ENCODE peak calls at places on chromosomes 12 and 14, in five cellular contexts. H is IMR-90, P is GM23338, E is A549, T is HFF-Myc. U is an unnamed sample.

GRCh38 chr12:47267571-47267970 is 187.8 kb upstream of the AMIGO2 start:
- DNase-seq in H (peak), P (no peak), E (no peak), T (no peak), U (no peak)

GRCh38 chr14:20413785-20414117 is 450 bp upstream of the TEP1 start:
- DNase-seq in H (no peak), P (peak), E (no peak), T (no peak), U (no peak)

GRCh38 chr14:98077176-98077575 is 1194.8 kb downstream of the BCL11B start:
- DNase-seq in H (no peak), P (no peak), E (no peak), T (no peak), U (no peak)

GRCh38 chr14:31420013-31420318 is 384 bp downstream of the HEATR5A start:
- DNase-seq in H (no peak), P (peak), E (peak), T (no peak), U (peak)

GRCh38 chr12:53067993-53068770 is 11.0 kb downstream of the SPRYD3 start:
- DNase-seq in H (no peak), P (no peak), E (no peak), T (no peak), U (no peak)

GRCh38 chr12:27937768-27938167 is 34.8 kb downstream of the PTHLH start:
- DNase-seq in H (no peak), P (no peak), E (no peak), T (no peak), U (no peak)

GRCh38 chr14:65639216-65639615 is 226.7 kb downstream of the FUT8 start:
- DNase-seq in H (peak), P (no peak), E (peak), T (no peak), U (no peak)

GRCh38 chr12:93078092-93078491 is 149.0 kb upstream of the EEA1 start:
- DNase-seq in H (no peak), P (no peak), E (no peak), T (no peak), U (no peak)

GRCh38 chr12:127162902-127163301 is 1104.1 kb upstream of the TMEM132C start:
- DNase-seq in H (peak), P (no peak), E (peak), T (peak), U (no peak)

GRCh38 chr12:49502590-49502989 is 36.2 kb upstream of the KCNH3 start:
- DNase-seq in H (peak), P (no peak), E (no peak), T (no peak), U (no peak)

GRCh38 chr14:68791078-68791983 is 1.5 kb downstream of the ZFP36L1 start:
- DNase-seq in H (no peak), P (peak), E (peak), T (no peak), U (no peak)

GRCh38 chr14:89129570-89129969 is 287.5 kb downstream of the FOXN3 start:
- DNase-seq in H (no peak), P (no peak), E (no peak), T (no peak), U (no peak)

GRCh38 chr12:109389146-109389545 is 41.4 kb downstream of the MYO1H start:
- DNase-seq in H (no peak), P (peak), E (peak), T (no peak), U (no peak)

GRCh38 chr14:47332099-47332498 is 343.3 kb downstream of the MDGA2 start:
- DNase-seq in H (no peak), P (no peak), E (no peak), T (no peak), U (no peak)

GRCh38 chr14:70697681-70698080 is 56.0 kb downstream of the TTC9 start:
- DNase-seq in H (no peak), P (no peak), E (peak), T (no peak), U (no peak)

GRCh38 chr12:83753882-83754281 is 1067.2 kb downstream of the TMTC2 start:
- DNase-seq in H (no peak), P (no peak), E (no peak), T (no peak), U (no peak)

GRCh38 chr14:96103560-96104460 is 64.6 kb downstream of the C14orf132 start:
- DNase-seq in H (no peak), P (no peak), E (no peak), T (no peak), U (no peak)

GRCh38 chr14:68145036-68145435 is 325.5 kb downstream of the RAD51B start:
- DNase-seq in H (no peak), P (no peak), E (peak), T (peak), U (no peak)

GRCh38 chr12:59928416-59928815 is 332.6 kb downstream of the SLC16A7 start:
- DNase-seq in H (peak), P (no peak), E (no peak), T (peak), U (no peak)

GRCh38 chr14:92635896-92636295 is 112.5 kb downstream of the LGMN start:
- DNase-seq in H (no peak), P (no peak), E (no peak), T (no peak), U (no peak)

GRCh38 chr14:105881021-105881930 is 354.9 kb downstream of the TMEM121 start:
- DNase-seq in H (no peak), P (no peak), E (no peak), T (no peak), U (no peak)

GRCh38 chr12:25155031-25155576 is 39.9 kb downstream of the DNAI7 start:
- DNase-seq in H (peak), P (peak), E (peak), T (peak), U (no peak)
- TF ChIP-seq CTCF in H (peak), P (peak), E (peak), T (peak), U (peak)

DNA sequence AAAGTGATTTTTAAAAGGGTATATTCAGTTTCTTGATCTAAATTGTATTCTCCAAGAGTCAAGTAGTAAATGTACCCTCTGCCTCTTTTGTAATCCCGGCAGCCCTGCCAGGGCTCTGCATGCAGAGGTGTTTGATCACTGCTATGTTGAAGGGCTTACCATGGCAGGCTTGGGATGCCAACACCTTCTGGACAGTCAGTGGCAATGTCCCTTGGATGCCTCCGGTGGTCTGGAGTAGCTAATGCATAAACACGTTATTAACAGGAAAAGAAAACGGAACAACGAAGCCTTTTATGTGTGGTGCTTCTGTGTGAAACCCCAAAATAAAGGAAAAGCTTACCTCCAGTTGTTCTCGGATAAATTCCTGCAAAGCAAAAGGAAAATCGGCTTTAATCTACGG is 19.9 kb downstream of the EIF2B2 start:
- DNase-seq in H (no peak), P (peak), E (peak), T (no peak), U (peak)
- TF ChIP-seq CTCF in H (peak), P (peak), E (peak), T (peak), U (peak)

DNA sequence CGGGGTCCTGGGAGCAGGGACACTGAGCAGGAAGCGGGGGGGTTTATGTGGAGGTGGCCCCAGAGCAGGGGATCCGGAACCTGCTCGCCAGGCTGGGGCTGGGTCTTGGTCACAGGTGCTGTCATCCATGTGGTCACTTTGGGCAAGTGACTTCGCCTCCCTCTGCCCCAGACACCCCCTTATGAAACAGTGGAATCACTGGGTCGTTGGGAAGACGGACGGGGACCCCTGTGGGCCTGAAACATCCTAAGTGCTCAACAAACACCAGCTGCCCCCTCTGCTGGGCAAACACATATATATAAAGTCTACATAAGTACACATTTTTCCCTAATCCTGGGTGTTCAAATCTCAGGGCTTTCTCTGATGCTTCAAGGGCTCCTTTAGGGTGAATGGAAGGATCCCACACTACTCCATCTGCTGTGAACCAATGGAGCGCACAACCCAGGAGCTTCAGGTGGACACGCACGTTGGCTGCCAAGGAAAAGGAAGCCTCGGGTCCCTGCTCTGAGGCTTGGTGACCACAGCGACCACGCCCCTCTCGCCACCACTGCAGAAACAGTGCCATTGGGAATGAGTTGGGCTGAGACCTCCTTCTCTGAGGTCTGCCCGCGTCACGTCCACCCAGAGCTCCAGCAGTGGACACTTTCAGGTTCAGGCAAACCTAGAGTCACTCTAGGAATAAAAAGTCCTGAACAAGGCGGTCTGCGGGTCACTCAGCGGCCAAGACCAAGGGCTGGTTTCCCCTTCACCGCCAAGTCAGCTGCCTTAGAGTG is 54.6 kb downstream of the CDC42BPB start:
- DNase-seq in H (no peak), P (peak), E (peak), T (no peak), U (no peak)
- TF ChIP-seq CTCF in H (peak), P (peak), E (no peak), T (no peak), U (no peak)

DNA sequence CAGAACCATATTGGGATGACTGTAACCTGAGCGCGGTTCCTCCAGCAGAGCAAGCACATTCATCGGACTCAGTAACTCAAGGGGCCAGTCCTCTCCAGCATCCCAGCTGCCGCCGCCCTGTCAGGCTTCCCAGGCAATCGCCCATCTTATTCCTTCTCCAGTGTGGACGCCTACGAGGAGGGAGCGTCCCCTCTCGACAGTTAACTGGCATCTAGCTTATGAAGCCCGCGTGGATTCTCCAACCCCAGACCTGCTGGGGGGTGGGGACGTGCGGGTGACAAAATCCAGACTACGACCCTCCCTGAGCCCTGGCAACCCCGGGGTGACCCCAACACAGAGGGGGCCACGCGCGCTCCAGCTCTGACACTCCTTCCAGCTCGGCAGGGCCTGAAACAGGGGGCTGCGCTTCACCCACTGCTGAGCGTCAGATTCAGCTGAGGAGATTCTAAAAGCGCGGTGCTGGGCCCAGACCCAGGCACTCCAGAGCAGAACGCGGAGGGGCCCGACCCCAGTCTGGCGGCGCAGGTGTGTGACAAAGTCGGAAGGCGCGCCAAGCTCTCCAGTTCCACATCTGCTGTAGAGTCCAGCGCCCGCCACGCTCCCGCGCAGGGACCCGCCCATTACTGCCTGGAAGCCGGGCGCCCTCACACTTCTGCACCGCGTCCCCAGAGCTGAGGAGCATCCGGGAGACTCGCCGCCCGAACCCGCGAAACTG is 43.9 kb upstream of the ESR2 start:
- DNase-seq in H (peak), P (peak), E (peak), T (peak), U (peak)
- TF ChIP-seq CTCF in H (peak), P (no peak), E (no peak), T (no peak), U (no peak)

GRCh38 chr14:102592969-102593840 is 756 bp downstream of the RCOR1 start:
- DNase-seq in H (peak), P (peak), E (peak), T (no peak), U (peak)
- TF ChIP-seq CTCF in H (peak), P (peak), E (peak), T (peak), U (peak)

GRCh38 chr12:30652034-30652696 is 43.5 kb downstream of the IPO8 start:
- DNase-seq in H (no peak), P (no peak), E (no peak), T (no peak), U (no peak)
- TF ChIP-seq CTCF in H (no peak), P (no peak), E (no peak), T (no peak), U (no peak)

GRCh38 chr12:40565029-40565633 is 127.1 kb upstream of the CNTN1 start:
- DNase-seq in H (no peak), P (no peak), E (no peak), T (no peak), U (no peak)
- TF ChIP-seq CTCF in H (no peak), P (no peak), E (no peak), T (no peak), U (no peak)

U was measured in nephron progenitor cell.